ENCODE peak calls at places on chromosomes 3 and 15, in ten cellular contexts. A, G, Y, E, U, J, B, P, K and T are unnamed samples.

GRCh38 chr15:52114656-52115055 is 2.1 kb upstream of the BCL2L10 start:
- DNase-seq in A (no peak), G (peak), Y (no peak), E (no peak), U (no peak), J (no peak), B (no peak), P (no peak), K (no peak), T (no peak)

GRCh38 chr3:8809341-8809740 is 39.9 kb upstream of the OXTR start:
- DNase-seq in A (no peak), G (no peak), Y (no peak), E (no peak), U (no peak), J (no peak), B (no peak), P (no peak), K (no peak), T (no peak)

GRCh38 chr3:108311797-108312196 is 15.4 kb downstream of the HHLA2 start:
- DNase-seq in A (no peak), G (no peak), Y (no peak), E (no peak), U (no peak), J (no peak), B (no peak), P (no peak), K (no peak), T (no peak)

GRCh38 chr15:35671197-35671596 is 125.2 kb upstream of the DPH6 start:
- DNase-seq in A (no peak), G (no peak), Y (no peak), E (no peak), U (no peak), J (no peak), B (no peak), P (no peak), K (peak), T (no peak)

GRCh38 chr3:130395916-130396315 is 50.4 kb downstream of the COL6A5 start:
- DNase-seq in A (peak), G (no peak), Y (no peak), E (no peak), U (peak), J (no peak), B (no peak), P (no peak), K (peak), T (no peak)

GRCh38 chr3:11629716-11630115 is 14.0 kb downstream of the VGLL4 start:
- DNase-seq in A (no peak), G (no peak), Y (no peak), E (no peak), U (no peak), J (no peak), B (no peak), P (no peak), K (peak), T (no peak)

GRCh38 chr3:31613131-31613626 is 80.5 kb downstream of the STT3B start:
- DNase-seq in A (no peak), G (no peak), Y (no peak), E (no peak), U (no peak), J (no peak), B (no peak), P (no peak), K (no peak), T (no peak)

GRCh38 chr3:188868803-188869202 is 303.0 kb upstream of the TPRG1 start:
- DNase-seq in A (no peak), G (no peak), Y (no peak), E (no peak), U (no peak), J (no peak), B (no peak), P (no peak), K (no peak), T (no peak)

GRCh38 chr15:81061490-81062235 is 60.9 kb downstream of the TLNRD1 start:
- DNase-seq in A (no peak), G (no peak), Y (no peak), E (no peak), U (no peak), J (no peak), B (no peak), P (no peak), K (no peak), T (no peak)

GRCh38 chr15:100779331-100780207 is 100.1 kb upstream of the ALDH1A3 start:
- DNase-seq in A (no peak), G (no peak), Y (no peak), E (no peak), U (no peak), J (no peak), B (no peak), P (no peak), K (no peak), T (no peak)

GRCh38 chr15:99155961-99156443 is 51.1 kb downstream of the SYNM start:
- DNase-seq in A (no peak), G (no peak), Y (no peak), E (no peak), U (no peak), J (no peak), B (no peak), P (no peak), K (peak), T (no peak)

GRCh38 chr3:71185733-71186455 is 397.6 kb downstream of the FOXP1 start:
- DNase-seq in A (peak), G (no peak), Y (no peak), E (no peak), U (no peak), J (no peak), B (no peak), P (no peak), K (peak), T (no peak)

GRCh38 chr15:90482124-90483011 is 47.4 kb upstream of the CRTC3 start:
- DNase-seq in A (peak), G (peak), Y (peak), E (no peak), U (peak), J (no peak), B (peak), P (peak), K (peak), T (no peak)

GRCh38 chr15:87740655-87741344 is 515.7 kb downstream of the NTRK3 start:
- DNase-seq in A (no peak), G (no peak), Y (no peak), E (no peak), U (no peak), J (no peak), B (no peak), P (no peak), K (no peak), T (no peak)